ENCODE peak calls at places on chromosomes 13 and 19, in six cellular contexts. N, U, E, M, L and O are unnamed samples.
A peak's percentile ranks its signal among the peaks of the same experiment; 100 is the strongest.

GRCh38 chr19:12867120-12868099 is 13.8 kb downstream of the DNASE2 start:
- DNase-seq in U (no peak), N (peak; percentile 71), M (no peak), E (peak; percentile 72), L (no peak), O (no peak)

GRCh38 chr19:33202546-33203507 is 8.7 kb downstream of the LRP3 start:
- DNase-seq in N (no peak), E (no peak), M (no peak), L (no peak), U (no peak), O (no peak)

GRCh38 chr19:623974-624373 is 9.4 kb downstream of the POLRMT start:
- DNase-seq in M (no peak), N (no peak), E (peak; percentile 76), L (no peak), U (no peak), O (no peak)

GRCh38 chr19:52028780-52029123 is 573 bp upstream of the ZNF614 start:
- DNase-seq in L (no peak), N (no peak), U (no peak), E (no peak), M (no peak), O (no peak)

GRCh38 chr13:113155201-113155600 is 3.2 kb upstream of the PROZ start:
- DNase-seq in E (no peak), U (peak; percentile 52), N (no peak), M (no peak), L (peak; percentile 46), O (no peak)

GRCh38 chr13:112733112-112733511 is 43.3 kb downstream of the ATP11A start:
- DNase-seq in L (no peak), N (no peak), M (no peak), E (no peak), U (no peak), O (no peak)

GRCh38 chr13:48679941-48680630 is 26.4 kb downstream of the CYSLTR2 start:
- DNase-seq in E (no peak), N (no peak), U (no peak), M (no peak), L (no peak), O (no peak)

GRCh38 chr19:56834564-56835375 is 5.8 kb downstream of the PEG3 start:
- DNase-seq in L (peak; percentile 73), M (no peak), N (no peak), E (no peak), U (no peak), O (no peak)

GRCh38 chr19:2048959-2049740 is 1.9 kb downstream of the MKNK2 start:
- DNase-seq in M (no peak), L (no peak), E (no peak), U (no peak), N (no peak), O (no peak)

GRCh38 chr13:36412736-36413135 is 19.6 kb upstream of the CCNA1 start:
- DNase-seq in L (no peak), N (no peak), U (no peak), E (peak; percentile 44), M (no peak), O (no peak)

GRCh38 chr13:33111414-33112110 is 95.3 kb downstream of the KL start:
- DNase-seq in M (no peak), L (no peak), E (peak; percentile 65), N (peak; percentile 51), U (no peak), O (no peak)

DNA sequence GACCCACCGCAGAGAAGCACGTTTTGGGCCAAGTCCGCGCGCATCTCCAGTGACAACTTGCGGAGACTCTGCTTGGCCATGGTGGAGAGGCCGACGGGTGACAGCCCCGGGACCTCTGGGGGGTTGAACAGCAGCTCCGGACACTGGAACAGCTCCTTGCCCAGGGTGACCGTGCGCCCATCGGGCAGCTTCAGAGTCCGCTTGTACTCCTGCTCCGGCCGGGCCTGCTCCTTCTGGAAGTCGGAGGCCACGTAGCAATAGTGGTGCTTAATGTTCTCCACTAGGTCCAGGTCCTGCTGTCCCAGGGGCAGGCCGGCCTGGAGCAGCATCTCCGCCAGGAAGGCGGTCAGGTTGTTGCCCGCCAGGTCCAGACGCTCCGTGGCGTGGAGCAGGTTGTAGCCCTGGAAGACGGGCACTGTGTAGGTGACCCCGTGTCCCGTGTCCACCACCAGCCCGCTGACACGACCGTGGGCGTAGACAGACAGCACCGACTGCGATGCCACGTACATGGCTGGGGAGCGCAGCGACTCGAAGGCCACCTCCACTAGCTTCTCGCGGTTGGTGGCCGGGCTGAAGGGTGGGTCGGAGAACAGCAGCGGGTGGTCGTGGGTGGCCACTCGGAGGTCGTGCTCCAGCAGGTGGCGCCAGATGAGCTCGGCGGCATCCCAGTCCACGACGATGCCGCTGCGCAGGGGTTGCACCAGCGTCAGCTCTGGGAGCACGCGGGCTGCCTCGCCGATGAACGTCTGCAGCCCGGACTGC is 743 bp downstream of the ACTL9 start:
- DNase-seq in N (no peak), E (no peak), M (no peak), L (no peak), U (no peak), O (no peak)
- TF ChIP-seq CTCF in N (no peak), E (peak; percentile 16), M (no peak), L (no peak), U (no peak), O (no peak)

GRCh38 chr13:97522243-97522642 is 88.3 kb downstream of the RAP2A start:
- DNase-seq in U (no peak), M (no peak), E (no peak), N (no peak), L (no peak), O (no peak)

DNA sequence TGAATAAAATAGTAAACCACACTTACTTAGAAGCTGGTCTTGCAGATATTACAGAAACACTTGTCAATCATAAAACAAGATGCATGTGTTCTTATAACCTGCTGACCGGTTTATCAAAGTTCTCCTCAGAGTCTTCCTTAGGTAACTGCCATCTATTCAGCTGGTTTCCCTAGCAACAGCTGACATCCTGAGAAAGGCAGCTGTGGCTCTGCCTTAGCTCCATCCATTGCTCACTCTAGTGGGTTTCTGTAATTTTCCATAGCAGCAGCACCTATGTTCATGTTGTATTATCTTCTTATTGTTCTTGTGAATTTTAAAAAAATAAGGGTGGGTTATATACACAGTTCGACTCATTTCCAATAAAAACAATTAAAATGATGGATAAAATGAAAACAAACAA is 87.8 kb downstream of the RAP2A start:
- DNase-seq in E (no peak), U (no peak), N (no peak), M (no peak), L (no peak), O (no peak)
- H3K27ac ChIP-seq in E (no peak overlapping the region), U (no peak overlapping the region), N (no peak overlapping the region), M (no peak overlapping the region), L (no peak overlapping the region), O (no peak overlapping the region)

DNA sequence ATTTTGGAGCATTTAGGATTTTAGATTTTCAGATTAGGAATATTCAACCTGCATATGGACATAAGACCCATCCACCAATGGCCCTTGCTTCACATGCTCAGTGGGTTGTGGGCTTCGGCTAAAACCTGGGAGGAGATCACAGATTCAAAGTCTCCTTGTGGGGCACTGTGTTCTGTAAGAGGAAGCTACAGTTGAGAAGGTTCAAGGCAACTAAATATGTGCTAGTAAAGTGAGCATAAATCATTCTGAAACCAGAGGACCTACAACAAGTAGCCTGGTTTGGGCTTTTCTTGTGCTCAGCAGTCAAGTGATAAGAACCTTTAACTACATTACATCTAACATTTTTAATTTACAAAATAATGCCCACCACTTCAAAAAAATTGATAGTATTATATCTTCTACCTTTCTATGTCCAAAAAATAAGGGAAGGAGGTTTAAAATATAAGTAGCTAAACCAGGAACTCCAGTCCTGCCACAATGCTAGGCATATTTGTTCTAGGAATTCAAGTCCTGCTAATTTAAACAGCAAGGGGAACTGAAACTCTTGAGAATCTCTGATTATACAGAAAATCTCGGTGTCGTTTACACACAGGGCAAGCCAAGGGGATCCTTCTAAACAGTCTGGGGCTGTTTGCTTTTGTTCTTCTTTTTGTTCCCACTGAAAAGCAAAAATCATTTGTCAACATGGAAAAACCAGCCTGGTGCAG is 36.6 kb downstream of the FOXO1 start:
- DNase-seq in E (no peak), L (no peak), M (no peak), N (no peak), U (no peak), O (no peak)
- H3K4me1 ChIP-seq in E (no peaks in the 10 kb centered on the region), L (peaks cover 24% of the 10 kb centered on the region), M (no peaks in the 10 kb centered on the region), N (peaks cover 3% of the 10 kb centered on the region), U (peaks cover 5% of the 10 kb centered on the region), O (peaks cover 12% of the 10 kb centered on the region)

DNA sequence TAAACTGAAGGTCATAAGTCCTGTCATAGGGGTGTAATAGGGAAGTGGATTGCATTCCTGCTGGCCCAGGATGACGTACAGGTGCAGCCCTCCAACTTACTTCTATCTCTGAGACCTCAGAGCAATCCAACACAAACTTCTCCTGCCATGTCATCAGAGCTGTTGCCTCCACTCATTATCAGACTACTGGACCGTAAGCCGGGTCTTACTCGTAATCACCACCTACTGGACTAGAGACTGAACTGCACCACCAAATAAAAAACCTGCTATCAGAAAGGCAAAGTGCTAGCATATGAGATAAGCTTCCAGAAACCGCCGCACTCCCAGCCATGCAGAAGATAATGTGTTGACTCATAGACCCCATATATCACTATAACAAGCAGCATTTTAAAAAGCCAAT is 102.1 kb downstream of the SLITRK1 start:
- DNase-seq in M (no peak), E (peak; percentile 63), U (no peak), L (no peak), N (no peak), O (no peak)
- TF ChIP-seq CTCF in M (no peak), E (peak; percentile 62), U (no peak), L (peak; percentile 14), N (no peak), O (peak; percentile 65)

GRCh38 chr19:41701401-41702075 is 6.9 kb upstream of the CEACAM5 start:
- DNase-seq in L (peak; percentile 13), N (peak; percentile 65), E (no peak), M (no peak), U (peak; percentile 35), O (no peak)
- H3K27ac ChIP-seq in L (no peak overlapping the region), N (no peak overlapping the region), E (no peak overlapping the region), M (no peak overlapping the region), U (no peak overlapping the region), O (no peak overlapping the region)

GRCh38 chr13:24241336-24241735 is 68.0 kb upstream of the C1QTNF9 start:
- DNase-seq in U (no peak), M (no peak), L (no peak), E (no peak), N (no peak), O (no peak)
- H3K4me1 ChIP-seq in U (no peaks in the 10 kb centered on the region), M (no peaks in the 10 kb centered on the region), L (no peaks in the 10 kb centered on the region), E (peaks cover 6% of the 10 kb centered on the region), N (peaks cover 2% of the 10 kb centered on the region), O (no peaks in the 10 kb centered on the region)